ENCODE peak calls at places on chromosomes 2 and 18, in ten cellular contexts. V, N, M, S, J, A, R, Z, Y and B are unnamed samples.
A peak's percentile ranks its signal among the peaks of the same experiment; 100 is the strongest.

GRCh38 chr2:197573608-197574007 is 57.7 kb downstream of the MOB4 start:
- DNase-seq in V (no peak), N (no peak), M (no peak), S (no peak), J (no peak), A (no peak), R (no peak), Z (no peak), Y (no peak), B (no peak)

GRCh38 chr18:22108674-22109073 is 60.7 kb upstream of the GATA6 start:
- DNase-seq in V (no peak), N (no peak), M (no peak), S (no peak), J (no peak), A (no peak), R (no peak), Z (no peak), Y (no peak), B (no peak)

GRCh38 chr2:23901966-23902942 is 24.7 kb downstream of the ATAD2B start:
- DNase-seq in V (no peak), N (no peak), M (no peak), S (no peak), J (no peak), A (no peak), R (no peak), Z (no peak), Y (no peak), B (no peak)

GRCh38 chr2:141923657-141924056 is 207.2 kb downstream of the LRP1B start:
- DNase-seq in V (no peak), N (no peak), M (no peak), S (no peak), J (no peak), A (no peak), R (no peak), Z (no peak), Y (no peak), B (no peak)

GRCh38 chr18:1050012-1050657 is 145.5 kb downstream of the ADCYAP1 start:
- DNase-seq in V (no peak), N (no peak), M (no peak), S (no peak), J (no peak), A (no peak), R (no peak), Z (no peak), Y (no peak), B (no peak)

GRCh38 chr2:212843409-212844199 is 305.0 kb upstream of the ERBB4 start:
- DNase-seq in V (no peak), N (peak; percentile 6), M (no peak), S (peak; percentile 76), J (no peak), A (no peak), R (no peak), Z (no peak), Y (no peak), B (no peak)

GRCh38 chr2:109331864-109332848 is 203.2 kb downstream of the SH3RF3 start:
- DNase-seq in V (peak; percentile 71), N (peak; percentile 26), M (no peak), S (peak; percentile 90), J (peak; percentile 84), A (no peak), R (peak; percentile 86), Z (peak; percentile 25), Y (peak; percentile 66), B (peak; percentile 79)

GRCh38 chr2:121289271-121289670 is 4.3 kb upstream of the TFCP2L1 start:
- DNase-seq in V (no peak), N (no peak), M (no peak), S (no peak), J (no peak), A (no peak), R (no peak), Z (no peak), Y (no peak), B (no peak)

DNA sequence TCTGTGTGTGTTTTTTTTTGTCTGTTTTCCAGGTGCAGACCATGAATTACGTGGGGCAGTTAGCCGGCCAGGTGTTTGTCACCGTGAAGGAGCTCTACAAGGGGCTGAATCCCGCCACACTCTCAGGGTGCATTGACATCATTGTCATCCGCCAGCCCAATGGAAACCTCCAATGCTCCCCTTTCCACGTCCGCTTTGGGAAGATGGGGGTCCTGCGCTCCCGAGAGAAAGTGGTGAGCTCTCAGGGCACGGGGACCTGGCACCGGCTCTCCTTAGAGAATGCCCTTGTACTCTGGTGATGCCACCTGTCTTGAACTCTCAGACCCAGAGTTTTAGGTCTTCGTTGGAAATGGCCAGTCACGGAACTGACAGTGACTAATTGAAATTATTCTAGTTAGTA is 19.1 kb downstream of the LPIN1 start:
- DNase-seq in V (no peak), N (no peak), M (no peak), S (no peak), J (no peak), A (no peak), R (no peak), Z (no peak), Y (no peak), B (no peak)
- H3K36me3 ChIP-seq in V (no peaks in the 10 kb centered on the region), N (peaks cover 9% of the 10 kb centered on the region), M (no peaks in the 10 kb centered on the region), S (peaks cover 12% of the 10 kb centered on the region), J (peaks cover 52% of the 10 kb centered on the region), A (peaks cover 3% of the 10 kb centered on the region), R (peaks cover 51% of the 10 kb centered on the region), Z (peaks cover 39% of the 10 kb centered on the region), Y (peaks cover 5% of the 10 kb centered on the region), B (peaks cover 46% of the 10 kb centered on the region)

GRCh38 chr2:237585590-237586221 is 4.8 kb downstream of the RAB17 start:
- DNase-seq in V (no peak), N (no peak), M (no peak), S (no peak), J (peak; percentile 37), A (no peak), R (peak; percentile 38), Z (no peak), Y (no peak), B (no peak)

GRCh38 chr2:237583385-237584295 is 6.9 kb downstream of the RAB17 start:
- DNase-seq in V (no peak), N (no peak), M (no peak), S (no peak), J (peak; percentile 33), A (no peak), R (peak; percentile 27), Z (no peak), Y (no peak), B (no peak)

GRCh38 chr2:237577956-237578870 is 11.8 kb downstream of the PRLH start:
- DNase-seq in V (no peak), N (no peak), M (no peak), S (no peak), J (peak; percentile 18), A (no peak), R (peak; percentile 15), Z (no peak), Y (no peak), B (no peak)

GRCh38 chr2:237581326-237581725 is 9.2 kb downstream of the RAB17 start:
- DNase-seq in V (no peak), N (no peak), M (no peak), S (no peak), J (peak; percentile 33), A (no peak), R (peak; percentile 34), Z (no peak), Y (no peak), B (no peak)

DNA sequence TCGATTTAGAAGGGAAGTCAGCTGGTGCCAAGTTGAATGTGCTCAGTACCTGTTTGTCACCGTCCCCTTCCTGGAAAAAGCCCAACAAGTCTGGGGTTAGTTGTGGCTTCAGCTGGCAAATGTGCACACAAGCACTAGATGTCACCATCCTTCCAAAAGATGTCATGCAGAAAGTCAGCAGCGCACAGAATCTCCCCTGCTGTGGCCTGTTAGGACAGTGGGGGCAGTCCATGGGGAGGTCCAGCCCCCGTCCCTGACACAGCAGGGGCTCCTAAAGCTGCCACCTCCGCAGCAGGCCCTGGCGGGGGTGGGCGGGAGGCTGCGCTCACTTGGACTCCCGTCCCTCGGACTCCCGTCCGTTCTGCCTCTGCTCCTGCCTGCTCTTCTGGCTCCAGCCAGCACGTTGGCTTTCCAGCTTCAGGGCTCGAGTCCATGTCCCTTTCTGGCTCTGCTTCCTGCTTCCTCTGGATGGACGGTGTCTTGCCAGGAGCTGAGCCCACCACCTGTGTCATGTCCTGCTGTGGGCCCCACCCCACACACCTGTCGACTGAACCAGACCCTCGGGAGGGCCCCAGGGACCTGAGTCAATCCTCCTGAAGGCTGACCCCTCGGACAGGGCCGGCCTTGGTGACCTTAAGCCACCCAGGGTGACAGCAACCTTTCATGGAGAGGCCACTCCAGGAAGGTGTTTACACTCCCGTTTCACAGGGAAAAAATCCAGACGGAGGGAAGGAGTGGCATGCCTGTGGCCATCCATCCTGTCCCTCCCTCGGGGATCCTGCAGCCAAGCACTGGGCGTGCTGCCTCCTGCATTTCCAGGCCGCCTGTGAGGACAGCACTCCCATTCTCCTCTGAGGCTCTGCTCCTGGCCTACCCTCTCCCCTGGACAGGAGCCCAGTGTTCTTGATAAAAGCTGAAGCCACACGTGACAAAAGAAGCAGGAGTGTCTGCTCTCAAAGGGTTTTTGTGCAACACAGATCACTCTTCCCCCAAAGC is 8.5 kb downstream of the RAB17 start:
- DNase-seq in V (peak; percentile 81), N (no peak), M (no peak), S (peak; percentile 65), J (peak; percentile 83), A (no peak), R (peak; percentile 74), Z (no peak), Y (no peak), B (peak; percentile 81)
- TF ChIP-seq CTCF in V (peak; percentile 59), N (peak; percentile 59), M (no peak), S (peak; percentile 75), J (peak; percentile 82), A (peak; percentile 74), R (peak; percentile 53), Z (peak; percentile 47), Y (no peak), B (peak; percentile 68)

GRCh38 chr2:215933141-215933540 is 80.2 kb downstream of the MREG start:
- DNase-seq in V (no peak), N (no peak), M (no peak), S (no peak), J (no peak), A (no peak), R (no peak), Z (no peak), Y (no peak), B (no peak)

GRCh38 chr2:215931256-215931903 is 82.0 kb downstream of the MREG start:
- DNase-seq in V (peak; percentile 63), N (no peak), M (no peak), S (peak; percentile 83), J (no peak), A (peak; percentile 72), R (no peak), Z (peak; percentile 11), Y (no peak), B (peak; percentile 20)

GRCh38 chr2:215929602-215930335 is 83.6 kb downstream of the MREG start:
- DNase-seq in V (no peak), N (no peak), M (no peak), S (peak; percentile 24), J (no peak), A (no peak), R (no peak), Z (no peak), Y (no peak), B (no peak)

DNA sequence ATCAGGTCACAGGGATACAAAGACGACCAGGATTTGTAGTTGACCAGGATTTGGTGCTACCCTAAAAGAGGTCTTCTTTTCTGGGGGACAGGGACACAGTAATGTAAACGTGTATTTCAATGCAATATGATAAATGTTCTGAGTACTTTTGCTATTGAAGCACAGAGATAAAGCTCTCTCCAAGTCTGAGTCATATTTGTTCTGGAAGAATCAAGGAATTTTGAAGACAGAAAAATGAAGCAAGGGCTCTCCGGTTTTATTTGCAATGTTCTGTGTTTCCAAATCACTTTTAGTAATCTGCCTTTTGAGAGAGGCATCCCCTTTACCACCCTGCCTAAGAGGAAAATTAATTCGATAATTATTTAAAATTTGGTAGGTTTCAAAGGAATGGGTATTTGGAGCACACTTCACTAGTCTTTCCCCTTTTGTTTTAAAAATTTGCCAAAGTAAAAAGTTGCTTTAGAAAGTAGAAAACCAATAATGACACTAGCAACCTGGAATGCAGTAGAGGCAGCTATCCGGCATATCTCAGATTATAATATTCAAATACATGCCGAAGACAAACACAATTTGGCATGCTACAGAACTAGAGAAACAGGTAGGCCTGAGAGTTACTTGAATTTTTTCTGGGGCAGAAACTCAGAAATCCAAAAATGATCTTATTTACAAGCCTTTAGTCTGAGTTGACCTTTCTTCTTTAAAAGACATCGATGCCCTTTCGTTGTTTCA is 82.7 kb downstream of the MREG start:
- DNase-seq in V (no peak), N (no peak), M (no peak), S (no peak), J (no peak), A (no peak), R (no peak), Z (no peak), Y (no peak), B (no peak)
- H3K4me3 ChIP-seq in V (no peak overlapping the region), N (no peak overlapping the region), M (no peak overlapping the region), S (no peak overlapping the region), J (no peak overlapping the region), A (no peak overlapping the region), R (peak overlapping the region; percentile 24), Z (no peak overlapping the region), Y (no peak overlapping the region), B (no peak overlapping the region)

DNA sequence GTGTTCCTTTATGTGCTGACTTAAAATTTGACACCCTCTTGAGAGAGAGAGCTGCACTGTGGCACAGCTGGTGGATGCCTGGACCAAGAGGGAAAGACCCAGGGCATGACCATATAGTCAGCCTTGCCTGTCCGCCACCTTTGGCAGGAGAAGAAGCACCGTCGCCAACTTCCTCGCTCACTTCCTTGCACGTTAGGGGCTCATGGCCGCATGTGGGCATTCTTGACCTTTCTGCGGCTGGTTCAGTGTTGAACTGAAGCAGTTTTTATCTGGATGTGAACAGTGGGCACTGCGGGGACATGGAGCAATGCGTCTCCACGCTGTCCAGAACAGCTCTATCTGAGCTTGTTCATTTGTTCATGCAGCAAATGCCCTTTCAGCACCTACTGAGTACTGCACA is 66.9 kb downstream of the TRAPPC12 start:
- DNase-seq in V (no peak), N (no peak), M (no peak), S (no peak), J (no peak), A (no peak), R (no peak), Z (no peak), Y (no peak), B (no peak)
- H3K36me3 ChIP-seq in V (no peaks in the 10 kb centered on the region), N (peaks cover 30% of the 10 kb centered on the region), M (peaks cover 3% of the 10 kb centered on the region), S (peaks cover 46% of the 10 kb centered on the region), J (peaks cover 57% of the 10 kb centered on the region), A (no peaks in the 10 kb centered on the region), R (peaks cover 62% of the 10 kb centered on the region), Z (peaks cover 52% of the 10 kb centered on the region), Y (no peaks in the 10 kb centered on the region), B (peaks cover 47% of the 10 kb centered on the region)